ENCODE peak calls at places on chromosomes 12 and 14, in six cellular contexts. O is hepatocyte, I is adrenal gland, R is kidney epithelial cell, Y is psoas muscle, Z is cardiac muscle cell. F is an unnamed sample.

GRCh38 chr14:100038065-100038464 is 27.2 kb upstream of the EVL start:
- DNase-seq in O (no peak), I (no peak), R (no peak), Y (no peak), Z (no peak), F (no peak)

GRCh38 chr12:68455676-68456345 is 123.6 kb upstream of the MDM1 start:
- DNase-seq in O (no peak), I (no peak), R (no peak), Y (no peak), Z (peak; percentile 51), F (no peak)

GRCh38 chr14:64800000-64800399 is 79.7 kb downstream of the SPTB start:
- DNase-seq in O (peak; percentile 23), I (peak; percentile 45), R (no peak), Y (no peak), Z (peak; percentile 48), F (no peak)

GRCh38 chr12:22310712-22311111 is 23.8 kb downstream of the ST8SIA1 start:
- DNase-seq in O (no peak), I (no peak), R (no peak), Y (no peak), Z (no peak), F (no peak)

GRCh38 chr12:20585055-20585625 is 110.0 kb upstream of the SLCO1C1 start:
- DNase-seq in O (no peak), I (no peak), R (no peak), Y (no peak), Z (no peak), F (no peak)

GRCh38 chr12:70305794-70306193 is 60.3 kb upstream of the KCNMB4 start:
- DNase-seq in O (no peak), I (no peak), R (no peak), Y (no peak), Z (no peak), F (no peak)

GRCh38 chr14:93017341-93017797 is 94.4 kb downstream of the CHGA start:
- DNase-seq in O (no peak), I (peak; percentile 68), R (no peak), Y (peak; percentile 90), Z (no peak), F (no peak)

GRCh38 chr12:14960548-14961465 is 594 bp downstream of the ARHGDIB start:
- DNase-seq in O (no peak), I (no peak), R (no peak), Y (peak; percentile 54), Z (peak; percentile 86), F (no peak)

GRCh38 chr12:133106253-133106652 is 23.8 kb downstream of the ZNF891 start:
- DNase-seq in O (no peak), I (no peak), R (no peak), Y (no peak), Z (peak; percentile 9), F (no peak)

GRCh38 chr12:2639020-2639298 is 155.8 kb upstream of the FKBP4 start:
- DNase-seq in O (no peak), I (no peak), R (no peak), Y (no peak), Z (no peak), F (no peak)

GRCh38 chr12:2634481-2634880 is 160.3 kb upstream of the FKBP4 start:
- DNase-seq in O (no peak), I (no peak), R (no peak), Y (peak; percentile 12), Z (no peak), F (no peak)

GRCh38 chr12:2638273-2639019 is 156.3 kb upstream of the FKBP4 start:
- DNase-seq in O (no peak), I (no peak), R (no peak), Y (peak; percentile 32), Z (no peak), F (no peak)

GRCh38 chr12:2637371-2637770 is 157.4 kb upstream of the FKBP4 start:
- DNase-seq in O (no peak), I (no peak), R (no peak), Y (peak; percentile 29), Z (no peak), F (no peak)

GRCh38 chr12:2636741-2637140 is 158.0 kb upstream of the FKBP4 start:
- DNase-seq in O (no peak), I (no peak), R (no peak), Y (no peak), Z (no peak), F (no peak)
- TF ChIP-seq CTCF in O (no peak), I (no peak), R (no peak), Y (no peak), Z (no peak), F (no peak)

DNA sequence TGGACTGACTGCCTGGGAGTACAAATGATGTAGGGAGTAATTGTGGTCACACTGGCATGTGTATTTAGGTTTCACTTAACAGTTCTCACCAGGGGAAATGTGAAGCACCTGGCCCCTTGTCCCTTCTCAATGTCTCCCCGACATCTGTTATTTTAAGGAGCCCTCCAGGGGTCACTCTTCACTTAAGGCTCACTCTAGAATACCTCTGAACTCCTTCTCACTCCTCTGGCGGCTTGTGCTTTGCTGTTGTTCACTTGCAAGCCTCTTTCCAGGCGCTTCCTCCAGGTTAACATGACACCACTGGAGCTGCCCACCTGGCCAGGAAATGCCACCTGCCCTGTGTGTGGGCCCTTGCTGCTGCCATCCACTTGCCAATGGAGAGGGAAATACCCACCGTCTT is 56.5 kb upstream of the GZMB start:
- DNase-seq in O (no peak), I (no peak), R (no peak), Y (no peak), Z (no peak), F (no peak)
- TF ChIP-seq CTCF in O (no peak), I (no peak), R (no peak), Y (no peak), Z (no peak), F (no peak)

DNA sequence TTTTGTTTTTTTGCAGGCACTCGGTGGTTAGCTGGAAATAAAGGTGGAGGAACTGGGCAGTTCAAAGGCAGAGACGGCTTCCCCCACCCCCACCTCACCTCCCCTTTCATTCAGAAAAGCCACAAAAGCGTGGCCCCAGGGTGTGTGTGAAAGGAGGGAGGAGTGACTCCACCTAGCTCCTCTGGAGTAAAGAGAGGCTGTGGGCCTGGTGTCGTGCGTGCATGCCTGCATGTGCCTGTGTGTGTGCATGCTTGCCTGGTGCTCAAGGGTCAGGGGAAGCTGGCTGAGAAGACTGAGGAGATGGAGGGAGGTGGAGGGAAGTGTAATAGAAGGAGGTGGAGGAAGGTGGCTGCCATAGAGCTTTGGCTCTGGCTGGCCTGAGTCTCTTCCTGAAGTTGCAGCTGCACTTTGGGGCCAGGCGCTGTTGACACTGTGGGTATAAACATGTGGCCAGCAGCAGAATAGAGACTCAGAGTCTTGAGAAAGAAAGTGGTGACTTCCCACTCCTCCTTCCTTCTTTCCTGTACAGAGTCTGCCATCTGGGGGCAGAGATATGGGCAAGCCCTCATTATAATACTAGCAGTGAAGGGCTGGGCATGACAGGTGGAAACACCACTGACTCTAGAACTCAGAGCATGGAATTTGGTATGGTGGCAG is 36.9 kb upstream of the SINHCAF start:
- DNase-seq in O (peak; percentile 49), I (no peak), R (no peak), Y (no peak), Z (no peak), F (no peak)
- TF ChIP-seq CTCF in O (peak; percentile 26), I (no peak), R (no peak), Y (no peak), Z (no peak), F (no peak)

GRCh38 chr14:70254476-70254961 is 65.8 kb upstream of the SLC8A3 start:
- DNase-seq in O (peak; percentile 84), I (peak; percentile 25), R (no peak), Y (peak; percentile 78), Z (peak; percentile 63), F (no peak)

GRCh38 chr14:70259420-70259819 is 70.7 kb upstream of the SLC8A3 start:
- DNase-seq in O (no peak), I (no peak), R (no peak), Y (no peak), Z (no peak), F (no peak)

DNA sequence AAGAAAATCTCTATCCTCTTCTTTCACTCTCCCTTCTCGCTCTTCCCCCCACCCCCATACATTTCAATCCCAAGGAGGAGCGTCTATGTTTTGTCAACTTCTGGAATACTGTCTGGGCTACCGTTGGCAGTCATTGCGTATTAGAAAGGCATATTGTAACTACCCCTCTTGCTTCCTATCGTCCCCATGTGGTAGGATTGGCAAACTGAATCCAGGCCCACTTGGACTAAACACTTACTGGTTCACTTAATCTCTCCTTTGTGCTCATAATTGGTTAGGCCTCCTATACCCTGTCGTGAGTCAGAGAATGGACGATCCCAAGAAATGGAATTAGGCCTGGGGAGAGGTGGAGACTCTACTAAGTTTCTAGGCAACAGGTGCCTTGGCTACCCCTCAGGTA is 68.8 kb upstream of the SLC8A3 start:
- DNase-seq in O (no peak), I (no peak), R (no peak), Y (no peak), Z (peak; percentile 7), F (no peak)
- TF ChIP-seq CTCF in O (no peak), I (no peak), R (peak; percentile 19), Y (peak; percentile 68), Z (peak; percentile 28), F (peak; percentile 18)

DNA sequence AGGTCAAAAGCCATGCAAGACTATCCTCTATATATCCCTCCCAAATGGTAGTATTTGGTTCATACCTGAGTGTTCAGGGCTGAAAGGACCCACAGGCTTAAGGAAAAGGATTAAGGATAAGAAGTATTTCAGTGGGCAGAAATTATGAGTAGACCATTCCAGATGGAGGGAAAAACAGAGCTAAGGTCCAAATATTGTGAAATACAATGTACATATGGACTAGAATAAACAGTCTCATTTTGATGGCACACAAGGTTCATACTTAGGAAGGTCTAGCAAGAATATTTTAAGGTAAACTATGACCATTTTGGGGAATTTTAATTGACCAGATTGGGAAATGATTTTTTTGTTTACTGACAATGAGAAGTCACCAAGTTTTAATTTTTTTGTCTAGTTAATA is 124.6 kb downstream of the PRKD1 start:
- DNase-seq in O (no peak), I (no peak), R (no peak), Y (no peak), Z (no peak), F (no peak)
- TF ChIP-seq CTCF in O (no peak), I (no peak), R (no peak), Y (no peak), Z (no peak), F (no peak)

GRCh38 chr12:130333341-130333740 is 4.3 kb upstream of the PIWIL1 start:
- DNase-seq in O (no peak), I (no peak), R (no peak), Y (no peak), Z (no peak), F (no peak)
- TF ChIP-seq CTCF in O (peak; percentile 8), I (no peak), R (no peak), Y (no peak), Z (no peak), F (no peak)

GRCh38 chr12:123533672-123534643 is at the start of gene RILPL1:
- DNase-seq in O (peak; percentile 82), I (peak; percentile 55), R (no peak), Y (peak; percentile 75), Z (peak; percentile 62), F (no peak)
- TF ChIP-seq CTCF in O (peak; percentile 17), I (peak; percentile 15), R (peak; percentile 19), Y (peak; percentile 34), Z (peak; percentile 1), F (peak; percentile 37)

GRCh38 chr12:4487024-4487423 is 41.4 kb upstream of the FGF6 start:
- DNase-seq in O (no peak), I (no peak), R (no peak), Y (no peak), Z (no peak), F (no peak)
- TF ChIP-seq CTCF in O (no peak), I (no peak), R (no peak), Y (no peak), Z (no peak), F (no peak)

GRCh38 chr12:131833896-131834641 is 5.9 kb downstream of the MMP17 start:
- DNase-seq in O (peak; percentile 10), I (no peak), R (no peak), Y (no peak), Z (peak; percentile 30), F (no peak)
- TF ChIP-seq CTCF in O (peak; percentile 32), I (no peak), R (peak; percentile 55), Y (no peak), Z (peak; percentile 51), F (peak; percentile 44)